ENCODE peak calls at places on chromosomes 5 and 9, in ten cellular contexts. I, S, C, M, W, V, F, P, Y and D are unnamed samples.

GRCh38 chr5:36125868-36126267 is 25.8 kb downstream of the LMBRD2 start:
- DNase-seq in I (no peak), S (no peak), C (no peak), M (no peak), W (no peak), V (no peak), F (no peak), P (no peak), Y (no peak), D (no peak)

GRCh38 chr5:74640450-74641013 is at the start of gene ENC1:
- DNase-seq in I (peak; percentile 88), S (peak; percentile 97), C (peak; percentile 83), M (peak; percentile 80), W (peak; percentile 89), V (peak; percentile 37), F (no peak), P (peak; percentile 91), Y (peak; percentile 87), D (peak; percentile 68)

GRCh38 chr9:133362359-133363044 is 6.2 kb downstream of the SURF2 start:
- DNase-seq in I (no peak), S (no peak), C (peak; percentile 49), M (no peak), W (no peak), V (no peak), F (no peak), P (no peak), Y (no peak), D (no peak)

GRCh38 chr5:138659561-138659960 is 84.4 kb upstream of the HSPA9 start:
- DNase-seq in I (no peak), S (no peak), C (no peak), M (no peak), W (no peak), V (no peak), F (no peak), P (no peak), Y (no peak), D (no peak)

GRCh38 chr5:139473565-139473964 is 2.8 kb downstream of the SMIM33 start:
- DNase-seq in I (peak; percentile 66), S (no peak), C (peak; percentile 14), M (no peak), W (no peak), V (no peak), F (no peak), P (no peak), Y (no peak), D (no peak)

GRCh38 chr9:127722055-127722454 is 6.2 kb downstream of the TTC16 start:
- DNase-seq in I (peak; percentile 34), S (no peak), C (no peak), M (no peak), W (no peak), V (no peak), F (no peak), P (no peak), Y (no peak), D (no peak)

GRCh38 chr9:89879276-89879675 is 274.5 kb downstream of the GADD45G start:
- DNase-seq in I (peak; percentile 42), S (no peak), C (no peak), M (no peak), W (no peak), V (no peak), F (no peak), P (no peak), Y (no peak), D (no peak)

GRCh38 chr5:32520995-32521394 is 64.4 kb upstream of the SUB1 start:
- DNase-seq in I (peak; percentile 34), S (no peak), C (no peak), M (no peak), W (no peak), V (no peak), F (no peak), P (no peak), Y (no peak), D (no peak)

GRCh38 chr5:141272906-141273305 is 27.7 kb downstream of the PCDHB15 start:
- DNase-seq in I (no peak), S (peak; percentile 65), C (no peak), M (no peak), W (no peak), V (no peak), F (no peak), P (no peak), Y (no peak), D (no peak)

GRCh38 chr5:71905804-71906711 is 187.0 kb downstream of the CARTPT start:
- DNase-seq in I (no peak), S (no peak), C (peak; percentile 12), M (no peak), W (no peak), V (no peak), F (no peak), P (no peak), Y (no peak), D (no peak)

GRCh38 chr9:107740088-107740980 is 250.8 kb upstream of the KLF4 start:
- DNase-seq in I (peak; percentile 74), S (no peak), C (no peak), M (no peak), W (peak; percentile 39), V (no peak), F (no peak), P (no peak), Y (no peak), D (no peak)

GRCh38 chr5:66981705-66982387 is 214.8 kb downstream of the CD180 start:
- DNase-seq in I (no peak), S (no peak), C (no peak), M (no peak), W (no peak), V (no peak), F (no peak), P (no peak), Y (no peak), D (no peak)

GRCh38 chr5:130715541-130715940 is 449.5 kb downstream of the HINT1 start:
- DNase-seq in I (peak; percentile 4), S (no peak), C (peak; percentile 63), M (no peak), W (no peak), V (no peak), F (no peak), P (no peak), Y (no peak), D (no peak)

DNA sequence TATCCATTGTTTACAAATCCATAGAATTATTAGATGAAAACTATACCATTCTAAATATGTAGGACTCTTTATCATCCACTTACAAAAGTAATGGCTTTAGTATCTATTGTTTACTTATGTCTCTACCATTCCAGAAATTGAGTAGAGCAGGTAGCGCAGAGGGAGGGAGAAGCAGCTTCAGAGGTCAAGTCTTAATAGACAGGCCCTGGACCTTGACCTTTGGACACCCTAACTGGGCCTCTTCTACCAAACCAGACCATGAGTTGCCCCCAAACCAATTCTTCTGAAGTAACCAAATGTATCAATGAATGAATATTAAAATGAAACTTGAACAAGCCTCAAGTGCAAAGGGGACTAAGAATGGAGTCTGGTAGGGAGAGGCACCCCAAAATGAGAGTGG is 124.9 kb upstream of the ANKRD55 start:
- DNase-seq in I (no peak), S (no peak), C (no peak), M (no peak), W (no peak), V (no peak), F (no peak), P (no peak), Y (no peak), D (no peak)
- H3K4me3 ChIP-seq in I (no peak overlapping the region), S (no peak overlapping the region), C (no peak overlapping the region), M (no peak overlapping the region), W (no peak overlapping the region), V (no peak overlapping the region), F (no peak overlapping the region), P (no peak overlapping the region), Y (no peak overlapping the region), D (no peak overlapping the region)

DNA sequence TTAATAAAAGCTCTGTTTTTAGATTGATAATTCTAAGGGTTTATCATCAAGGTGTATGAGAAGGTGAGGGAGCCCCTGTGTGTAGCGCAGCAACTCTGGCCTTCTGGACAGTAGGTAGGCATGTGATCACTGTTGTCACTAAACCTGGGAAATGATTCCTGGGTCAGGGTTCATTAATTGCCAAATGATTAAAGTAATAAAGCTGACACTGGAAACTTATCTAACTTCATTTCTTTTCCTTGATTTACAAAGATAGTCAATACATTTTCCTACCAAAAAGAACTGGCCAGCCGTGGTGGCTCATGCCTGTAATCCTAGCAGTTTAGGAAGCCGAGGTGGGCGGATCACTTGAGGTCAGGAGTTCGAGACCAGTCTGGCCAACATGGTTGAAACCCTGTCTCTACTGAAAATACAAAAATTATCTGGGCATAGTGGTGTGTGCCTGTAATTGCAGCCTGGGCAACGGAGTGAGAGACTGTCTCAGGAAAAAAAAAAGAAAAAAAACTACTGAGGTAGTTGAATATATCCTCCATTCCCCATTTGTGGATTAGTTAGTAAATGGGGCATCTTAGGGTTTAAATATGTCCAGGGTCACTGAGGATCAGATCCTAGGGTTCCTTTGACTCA is 2.4 kb downstream of the EHMT1 start:
- DNase-seq in I (peak; percentile 69), S (peak; percentile 48), C (peak; percentile 33), M (no peak), W (no peak), V (no peak), F (no peak), P (no peak), Y (no peak), D (no peak)
- TF ChIP-seq CTCF in I (peak; percentile 35), S (peak; percentile 46), C (peak; percentile 35), M (peak; percentile 61), W (peak; percentile 41), V (peak; percentile 30), F (peak; percentile 25), P (no peak), Y (peak; percentile 40), D (peak; percentile 53)

DNA sequence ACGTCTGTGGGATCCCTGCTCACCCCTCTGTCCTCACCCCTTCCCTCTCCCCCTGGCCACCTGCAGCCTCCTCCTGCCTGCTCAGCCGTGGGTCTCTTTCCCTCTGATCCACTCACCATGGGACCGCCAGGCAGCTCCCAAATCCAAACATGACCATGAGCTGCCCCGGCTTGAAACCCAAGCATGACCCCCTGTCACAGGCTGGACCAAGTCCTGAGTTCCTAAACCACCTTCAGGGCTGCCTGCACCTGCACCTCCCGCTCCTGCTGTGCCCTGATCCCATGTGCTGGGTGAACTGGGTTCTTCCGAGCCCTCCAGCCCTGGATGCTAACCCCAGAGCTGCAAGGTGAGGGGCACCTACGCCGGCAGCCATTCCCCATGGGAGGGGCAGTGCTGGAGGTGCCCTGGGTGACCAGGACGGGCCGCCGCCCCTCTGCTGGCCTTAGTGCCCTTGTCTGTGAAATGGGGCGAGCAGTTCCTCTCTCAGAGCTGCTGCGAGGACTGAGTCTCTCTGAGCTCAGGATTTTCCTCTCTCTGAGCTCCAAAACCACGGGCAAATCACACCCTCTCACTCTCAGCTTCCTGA is 149.6 kb downstream of the GAPVD1 start:
- DNase-seq in I (peak; percentile 73), S (no peak), C (no peak), M (no peak), W (no peak), V (no peak), F (no peak), P (no peak), Y (no peak), D (no peak)
- H3K4me3 ChIP-seq in I (peak overlapping the region; percentile 46), S (no peak overlapping the region), C (no peak overlapping the region), M (peak overlapping the region; percentile 51), W (no peak overlapping the region), V (no peak overlapping the region), F (no peak overlapping the region), P (peak overlapping the region; percentile 19), Y (no peak overlapping the region), D (no peak overlapping the region)

GRCh38 chr5:78899922-78900362 is 85.2 kb downstream of the ARSB start:
- DNase-seq in I (no peak), S (peak; percentile 91), C (peak; percentile 70), M (peak; percentile 53), W (no peak), V (no peak), F (no peak), P (no peak), Y (peak; percentile 61), D (peak; percentile 57)
- TF ChIP-seq CTCF in I (peak; percentile 89), S (peak; percentile 99), C (peak; percentile 94), M (peak; percentile 83), W (peak; percentile 75), V (peak; percentile 34), F (peak; percentile 72), P (peak; percentile 48), Y (peak; percentile 51), D (peak; percentile 88)

GRCh38 chr5:151683936-151684586 is 2.7 kb downstream of the SPARC start:
- DNase-seq in I (peak; percentile 17), S (no peak), C (no peak), M (no peak), W (no peak), V (no peak), F (no peak), P (no peak), Y (no peak), D (no peak)
- H3K4me3 ChIP-seq in I (peak overlapping the region; percentile 100), S (peak overlapping the region; percentile 84), C (peak overlapping the region; percentile 99), M (no peak overlapping the region), W (peak overlapping the region; percentile 78), V (peak overlapping the region; percentile 90), F (peak overlapping the region; percentile 88), P (peak overlapping the region; percentile 52), Y (peak overlapping the region; percentile 45), D (peak overlapping the region; percentile 76)